ENCODE peak calls at places on chromosomes 11 and 22, in seven cellular contexts. E is amniotic stem cell; G is activated CD4-positive, CD25-positive, alpha-beta regulatory T cell; Y is left ventricle myocardium inferior; J is Calu3; F is stimulated activated CD8-positive, alpha-beta memory T cell treated with anti-CD3 and anti-CD28 coated beads, Interleukin-2, amount 100 ng/mL, for 1 hour; P is NAMALWA. O is an unnamed sample.

GRCh38 chr11:33634291-33634834 is 66.3 kb downstream of the C11orf91 start:
- DNase-seq in J (no peak), G (no peak), E (peak; percentile 20), P (no peak), F (no peak), Y (no peak), O (peak; percentile 63)

GRCh38 chr11:1870721-1871466 is 18.0 kb downstream of the LSP1 start:
- DNase-seq in F (no peak), J (no peak), G (no peak), E (no peak), P (no peak), Y (peak; percentile 49), O (no peak)

GRCh38 chr22:20113551-20114310 is 2.2 kb upstream of the RANBP1 start:
- DNase-seq in E (no peak), J (no peak), Y (peak; percentile 19), G (no peak), P (no peak), F (no peak), O (no peak)

GRCh38 chr11:63574856-63575602 is 11.8 kb upstream of the PLAAT2 start:
- DNase-seq in E (no peak), G (no peak), F (no peak), J (no peak), P (no peak), Y (peak; percentile 33), O (no peak)

GRCh38 chr11:71323876-71324526 is 71.6 kb upstream of the SHANK2 start:
- DNase-seq in Y (no peak), J (no peak), P (no peak), E (no peak), G (no peak), F (no peak), O (no peak)

GRCh38 chr11:64290352-64290751 is 750 bp upstream of the KCNK4 start:
- DNase-seq in P (no peak), G (no peak), E (no peak), J (no peak), Y (no peak), F (no peak), O (no peak)

GRCh38 chr22:43110444-43110926 is at the start of gene BIK:
- DNase-seq in J (peak; percentile 73), P (peak; percentile 91), E (no peak), Y (peak; percentile 39), F (no peak), G (no peak), O (no peak)

GRCh38 chr22:20431520-20432237 is 5.9 kb downstream of the SCARF2 start:
- DNase-seq in Y (no peak), P (no peak), J (no peak), E (no peak), G (no peak), F (no peak), O (no peak)

GRCh38 chr11:13954591-13954990 is 7.9 kb upstream of the SPON1 start:
- DNase-seq in F (no peak), G (no peak), E (no peak), Y (no peak), J (no peak), P (no peak), O (no peak)

GRCh38 chr11:73270855-73271477 is 1.2 kb upstream of the P2RY6 start:
- DNase-seq in Y (no peak), F (no peak), P (no peak), E (no peak), G (no peak), J (no peak), O (no peak)

GRCh38 chr11:114291847-114292680 is 4.1 kb upstream of the NNMT start:
- DNase-seq in P (no peak), F (no peak), E (peak; percentile 22), J (no peak), Y (no peak), G (no peak), O (no peak)

GRCh38 chr11:45982656-45983470 is 60.4 kb downstream of the LARGE2 start:
- DNase-seq in F (no peak), P (no peak), G (no peak), Y (peak; percentile 18), E (peak; percentile 57), J (no peak), O (peak; percentile 40)

GRCh38 chr11:57432714-57433163 is 5.8 kb upstream of the SLC43A3 start:
- DNase-seq in E (peak; percentile 27), J (no peak), F (no peak), P (no peak), G (no peak), Y (no peak), O (no peak)

GRCh38 chr22:38454361-38455062 is 487 bp downstream of the KCNJ4 start:
- DNase-seq in F (no peak), Y (no peak), J (peak; percentile 17), E (no peak), G (no peak), P (peak; percentile 43), O (no peak)

GRCh38 chr11:35049906-35050531 is 89.0 kb upstream of the CD44 start:
- DNase-seq in E (no peak), F (no peak), Y (no peak), P (no peak), J (no peak), G (no peak), O (no peak)

GRCh38 chr11:47461876-47462275 is 12.9 kb upstream of the RAPSN start:
- DNase-seq in G (no peak), F (no peak), P (no peak), Y (no peak), J (no peak), E (no peak), O (no peak)

GRCh38 chr11:118607401-118608267 is at the start of gene PHLDB1:
- DNase-seq in F (no peak), E (peak; percentile 52), J (peak; percentile 68), P (no peak), Y (peak; percentile 82), G (no peak), O (no peak)

GRCh38 chr22:19951351-19951750 is 9.7 kb upstream of the TXNRD2 start:
- DNase-seq in G (no peak), F (no peak), J (no peak), E (no peak), Y (no peak), P (no peak), O (no peak)

GRCh38 chr11:27699926-27700350 is 317 bp downstream of the BDNF start:
- DNase-seq in P (no peak), F (no peak), J (peak; percentile 24), E (no peak), G (no peak), Y (no peak), O (no peak)

GRCh38 chr11:11230802-11231562 is 122.1 kb downstream of the CSNK2A3 start:
- DNase-seq in J (peak; percentile 28), E (no peak), Y (no peak), P (peak; percentile 62), G (no peak), F (no peak), O (peak; percentile 14)

GRCh38 chr11:108592591-108593213 is 866 bp downstream of the EXPH5 start:
- DNase-seq in E (peak; percentile 6), J (peak; percentile 25), G (peak; percentile 2), F (no peak), Y (peak; percentile 18), P (no peak), O (no peak)

GRCh38 chr11:2662024-2662312 is 37.8 kb downstream of the KCNQ1OT1 start:
- DNase-seq in J (no peak), G (no peak), F (no peak), Y (no peak), P (no peak), E (no peak), O (no peak)

GRCh38 chr11:118312328-118312727 is 7.8 kb downstream of the CD3E start:
- DNase-seq in J (no peak), P (no peak), Y (no peak), G (no peak), F (no peak), E (no peak), O (no peak)

GRCh38 chr11:128784059-128784804 is 82.9 kb downstream of the KCNJ1 start:
- DNase-seq in P (no peak), F (no peak), Y (no peak), J (no peak), E (no peak), G (no peak), O (no peak)

GRCh38 chr11:86999388-86999787 is 38.3 kb upstream of the TMEM135 start:
- DNase-seq in G (no peak), F (no peak), P (no peak), E (no peak), J (no peak), Y (no peak), O (no peak)

GRCh38 chr11:59283825-59284772 is 71.4 kb upstream of the MPEG1 start:
- DNase-seq in Y (no peak), E (peak; percentile 40), G (no peak), J (peak; percentile 50), P (peak; percentile 90), F (peak; percentile 14), O (peak; percentile 59)

GRCh38 chr11:2911088-2912037 is 17.9 kb downstream of the PHLDA2 start:
- DNase-seq in F (no peak), Y (no peak), E (no peak), G (no peak), P (no peak), J (no peak), O (no peak)

GRCh38 chr22:35071784-35072183 is 5.8 kb downstream of the ISX start:
- DNase-seq in Y (no peak), J (no peak), E (no peak), F (no peak), P (no peak), G (no peak), O (no peak)

GRCh38 chr11:12211331-12212065 is 101.1 kb downstream of the MICAL2 start:
- DNase-seq in E (no peak), Y (no peak), G (no peak), F (no peak), P (no peak), J (no peak), O (no peak)

GRCh38 chr11:83818349-83818748 is 532.2 kb upstream of the CCDC90B start:
- DNase-seq in J (no peak), G (no peak), Y (no peak), F (no peak), P (no peak), E (no peak), O (no peak)

O was measured in COLO829.